ENCODE peak calls at places on chromosomes 6 and 20, in ten cellular contexts. G, Z, S, L, N, R, U, Q, H and W are unnamed samples.

GRCh38 chr6:138662474-138662873 is 111.1 kb upstream of the CCDC28A start:
- DNase-seq in S (no peak), Q (no peak), H (no peak), G (peak; percentile 54), L (no peak), U (no peak), R (no peak), N (no peak), Z (no peak), W (peak; percentile 48)

GRCh38 chr6:160277144-160277543 is 18.5 kb upstream of the SLC22A2 start:
- DNase-seq in G (no peak), Q (no peak), Z (no peak), L (no peak), R (no peak), N (no peak), H (no peak), S (no peak), U (no peak), W (no peak)

GRCh38 chr6:165231581-165232276 is 77.7 kb downstream of the C6orf118 start:
- DNase-seq in R (no peak), N (no peak), G (no peak), H (no peak), Q (peak; percentile 6), Z (peak; percentile 8), L (no peak), S (peak; percentile 44), U (no peak), W (peak; percentile 66)

GRCh38 chr20:61759286-61760065 is 306.2 kb downstream of the TAF4 start:
- DNase-seq in R (no peak), Z (no peak), Q (no peak), S (no peak), U (no peak), H (no peak), N (no peak), L (no peak), G (no peak), W (no peak)

GRCh38 chr6:13615802-13616140 is 636 bp downstream of the NOL7 start:
- DNase-seq in G (peak; percentile 45), N (no peak), L (peak; percentile 36), H (peak; percentile 33), U (peak; percentile 76), R (peak; percentile 16), S (peak; percentile 42), Z (no peak), Q (peak; percentile 38), W (no peak)

GRCh38 chr20:60071965-60072364 is 113.7 kb downstream of the CDH26 start:
- DNase-seq in Q (peak; percentile 65), S (no peak), H (no peak), N (no peak), G (peak; percentile 63), U (no peak), L (no peak), R (no peak), Z (no peak), W (no peak)

GRCh38 chr6:52990342-52990741 is 4.7 kb downstream of the GSTA4 start:
- DNase-seq in N (no peak), L (no peak), U (no peak), G (peak; percentile 31), H (no peak), Z (no peak), R (no peak), Q (no peak), S (no peak), W (peak; percentile 44)

GRCh38 chr20:58086763-58087566 is 141.5 kb downstream of the ANKRD60 start:
- DNase-seq in S (peak; percentile 22), Q (peak; percentile 36), G (peak; percentile 30), H (no peak), U (peak; percentile 33), N (peak; percentile 58), L (no peak), R (peak; percentile 54), Z (no peak), W (peak; percentile 56)